ENCODE peak calls at places on chromosomes 2 and 18, in seven cellular contexts. One of them, this sample, is unnamed.

GRCh38 chr2:239821694-239822075 is 203.5 kb downstream of the NDUFA10 start:
- DNase-seq in MM.1S: no peak
- DNase-seq in fibroblast of lung: no peak
- DNase-seq in neural progenitor cell: no peak
- DNase-seq in HCT116: no peak
- DNase-seq in hepatocyte: no peak
- DNase-seq in K562: no peak
- DNase-seq in this sample: no peak

GRCh38 chr18:7369006-7369405 is 138.1 kb downstream of the LRRC30 start:
- DNase-seq in fibroblast of lung: no peak
- DNase-seq in neural progenitor cell: peak; percentile 21
- DNase-seq in hepatocyte: no peak
- DNase-seq in MM.1S: no peak
- DNase-seq in HCT116: no peak
- DNase-seq in K562: no peak
- DNase-seq in this sample: no peak

GRCh38 chr2:100126172-100126571 is 16.2 kb downstream of the AFF3 start:
- DNase-seq in HCT116: no peak
- DNase-seq in K562: no peak
- DNase-seq in hepatocyte: no peak
- DNase-seq in fibroblast of lung: peak; percentile 11
- DNase-seq in neural progenitor cell: no peak
- DNase-seq in MM.1S: no peak
- DNase-seq in this sample: peak; percentile 4

GRCh38 chr2:240255811-240256703 is 115.6 kb upstream of the OTOS start:
- DNase-seq in hepatocyte: peak; percentile 83
- DNase-seq in fibroblast of lung: peak; percentile 33
- DNase-seq in neural progenitor cell: peak; percentile 57
- DNase-seq in MM.1S: no peak
- DNase-seq in K562: no peak
- DNase-seq in HCT116: no peak
- DNase-seq in this sample: peak; percentile 20

GRCh38 chr2:162928356-162928755 is 89.8 kb upstream of the KCNH7 start:
- DNase-seq in MM.1S: no peak
- DNase-seq in hepatocyte: no peak
- DNase-seq in fibroblast of lung: peak; percentile 53
- DNase-seq in neural progenitor cell: no peak
- DNase-seq in HCT116: no peak
- DNase-seq in K562: no peak
- DNase-seq in this sample: peak; percentile 46

GRCh38 chr2:12057436-12058166 is 311.2 kb downstream of the LPIN1 start:
- DNase-seq in hepatocyte: no peak
- DNase-seq in fibroblast of lung: peak; percentile 61
- DNase-seq in MM.1S: no peak
- DNase-seq in neural progenitor cell: no peak
- DNase-seq in K562: peak; percentile 20
- DNase-seq in HCT116: no peak
- DNase-seq in this sample: peak; percentile 45

GRCh38 chr2:227410191-227410590 is 22.4 kb upstream of the SCYGR1 start:
- DNase-seq in neural progenitor cell: no peak
- DNase-seq in MM.1S: no peak
- DNase-seq in K562: no peak
- DNase-seq in hepatocyte: no peak
- DNase-seq in HCT116: no peak
- DNase-seq in fibroblast of lung: no peak
- DNase-seq in this sample: no peak

GRCh38 chr18:70288171-70288850 is 534 bp upstream of the SOCS6 start:
- DNase-seq in neural progenitor cell: peak; percentile 20
- DNase-seq in K562: peak; percentile 22
- DNase-seq in MM.1S: no peak
- DNase-seq in hepatocyte: peak; percentile 75
- DNase-seq in HCT116: no peak
- DNase-seq in fibroblast of lung: peak; percentile 48
- DNase-seq in this sample: no peak

GRCh38 chr2:169112841-169113240 is 43.5 kb downstream of the DHRS9 start:
- DNase-seq in HCT116: no peak
- DNase-seq in MM.1S: no peak
- DNase-seq in neural progenitor cell: no peak
- DNase-seq in hepatocyte: no peak
- DNase-seq in K562: no peak
- DNase-seq in fibroblast of lung: no peak
- DNase-seq in this sample: no peak

GRCh38 chr2:209773377-209773776 is 1.7 kb downstream of the UNC80 start:
- DNase-seq in neural progenitor cell: no peak
- DNase-seq in MM.1S: no peak
- DNase-seq in hepatocyte: no peak
- DNase-seq in fibroblast of lung: no peak
- DNase-seq in K562: no peak
- DNase-seq in HCT116: no peak
- DNase-seq in this sample: no peak

GRCh38 chr2:14621114-14621513 is 11.4 kb upstream of the LRATD1 start:
- DNase-seq in neural progenitor cell: no peak
- DNase-seq in MM.1S: no peak
- DNase-seq in K562: no peak
- DNase-seq in hepatocyte: no peak
- DNase-seq in fibroblast of lung: no peak
- DNase-seq in HCT116: no peak
- DNase-seq in this sample: no peak

GRCh38 chr2:165536861-165537499 is 67.5 kb downstream of the CSRNP3 start:
- DNase-seq in MM.1S: no peak
- DNase-seq in hepatocyte: no peak
- DNase-seq in neural progenitor cell: no peak
- DNase-seq in HCT116: no peak
- DNase-seq in fibroblast of lung: no peak
- DNase-seq in K562: no peak
- DNase-seq in this sample: no peak

GRCh38 chr2:219335373-219335786 is 2.8 kb upstream of the RESP18 start:
- DNase-seq in K562: no peak
- DNase-seq in hepatocyte: no peak
- DNase-seq in neural progenitor cell: peak; percentile 6
- DNase-seq in HCT116: no peak
- DNase-seq in MM.1S: no peak
- DNase-seq in fibroblast of lung: no peak
- DNase-seq in this sample: no peak

GRCh38 chr2:202064206-202064880 is 8.7 kb upstream of the KIAA2012 start:
- DNase-seq in K562: no peak
- DNase-seq in fibroblast of lung: peak; percentile 99
- DNase-seq in MM.1S: no peak
- DNase-seq in neural progenitor cell: peak; percentile 77
- DNase-seq in hepatocyte: peak; percentile 83
- DNase-seq in HCT116: no peak
- DNase-seq in this sample: peak; percentile 99

GRCh38 chr2:206045251-206045650 is 40.7 kb downstream of the INO80D start:
- DNase-seq in hepatocyte: no peak
- DNase-seq in K562: no peak
- DNase-seq in neural progenitor cell: no peak
- DNase-seq in fibroblast of lung: peak; percentile 52
- DNase-seq in HCT116: no peak
- DNase-seq in MM.1S: no peak
- DNase-seq in this sample: peak; percentile 37

GRCh38 chr2:171814883-171815282 is 79.2 kb downstream of the SLC25A12 start:
- DNase-seq in MM.1S: peak; percentile 58
- DNase-seq in K562: no peak
- DNase-seq in hepatocyte: no peak
- DNase-seq in fibroblast of lung: no peak
- DNase-seq in neural progenitor cell: peak; percentile 28
- DNase-seq in HCT116: no peak
- DNase-seq in this sample: no peak

GRCh38 chr2:226256709-226257401 is 542.8 kb downstream of the IRS1 start:
- DNase-seq in hepatocyte: no peak
- DNase-seq in MM.1S: no peak
- DNase-seq in HCT116: no peak
- DNase-seq in K562: no peak
- DNase-seq in fibroblast of lung: peak; percentile 53
- DNase-seq in neural progenitor cell: no peak
- DNase-seq in this sample: peak; percentile 39

GRCh38 chr2:226251661-226252060 is 548.0 kb downstream of the IRS1 start:
- DNase-seq in hepatocyte: no peak
- DNase-seq in K562: no peak
- DNase-seq in neural progenitor cell: no peak
- DNase-seq in fibroblast of lung: no peak
- DNase-seq in MM.1S: no peak
- DNase-seq in HCT116: no peak
- DNase-seq in this sample: no peak

DNA sequence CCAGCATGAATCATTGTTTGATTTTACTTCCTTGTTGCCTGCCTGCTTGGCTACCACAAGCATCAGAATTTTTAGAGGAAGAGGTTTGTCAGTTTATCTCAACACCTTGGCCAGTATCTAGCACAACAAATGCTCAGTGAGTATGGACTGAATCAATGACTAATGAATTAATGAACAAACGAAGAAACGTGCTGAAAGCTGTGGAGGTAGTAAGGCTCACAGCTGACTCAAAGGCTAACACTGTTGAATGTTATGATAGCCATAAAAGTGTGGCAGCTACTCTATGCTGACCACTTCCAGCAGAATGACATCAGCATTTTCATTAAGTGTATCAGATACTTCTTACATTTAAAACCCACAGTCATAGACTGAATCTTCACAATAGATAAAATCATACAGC is 543.4 kb downstream of the IRS1 start:
- DNase-seq in hepatocyte: peak; percentile 7
- DNase-seq in neural progenitor cell: no peak
- DNase-seq in MM.1S: no peak
- DNase-seq in fibroblast of lung: peak; percentile 83
- DNase-seq in K562: no peak
- DNase-seq in HCT116: no peak
- DNase-seq in this sample: peak; percentile 79
- H2AFZ ChIP-seq in hepatocyte: no peak overlapping the region
- H2AFZ ChIP-seq in neural progenitor cell: no peak overlapping the region
- H2AFZ ChIP-seq in MM.1S: no peak overlapping the region
- H2AFZ ChIP-seq in fibroblast of lung: peak overlapping the region; percentile 20
- H2AFZ ChIP-seq in K562: no peak overlapping the region
- H2AFZ ChIP-seq in HCT116: peak overlapping the region; percentile 0
- H2AFZ ChIP-seq in this sample: no peak overlapping the region

DNA sequence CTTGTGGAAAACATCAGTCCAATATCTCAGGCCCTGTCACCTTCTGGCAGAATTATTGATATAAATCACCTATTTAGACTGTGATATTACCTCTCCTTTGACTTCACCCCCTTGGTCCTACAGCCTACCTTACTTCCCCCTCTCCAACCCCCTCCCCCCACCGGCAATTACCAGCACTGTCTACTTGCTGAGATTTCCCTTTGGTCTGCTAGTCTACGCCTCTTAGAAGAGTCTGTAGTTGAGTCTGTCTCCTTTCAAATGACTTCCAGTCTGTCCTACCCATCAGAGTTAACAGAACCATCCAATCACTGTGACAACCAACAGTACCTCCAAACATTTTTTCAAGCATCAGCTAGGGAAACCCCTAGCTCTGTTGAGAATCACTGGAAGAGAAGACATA is 3.0 kb upstream of the ASNSD1 start:
- DNase-seq in hepatocyte: no peak
- DNase-seq in fibroblast of lung: no peak
- DNase-seq in neural progenitor cell: no peak
- DNase-seq in MM.1S: peak; percentile 24
- DNase-seq in K562: no peak
- DNase-seq in HCT116: no peak
- DNase-seq in this sample: no peak
- H3K27ac ChIP-seq in hepatocyte: peak overlapping the region; percentile 83
- H3K27ac ChIP-seq in fibroblast of lung: no peak overlapping the region
- H3K27ac ChIP-seq in neural progenitor cell: no peak overlapping the region
- H3K27ac ChIP-seq in MM.1S: peak overlapping the region; percentile 80
- H3K27ac ChIP-seq in K562: no peak overlapping the region
- H3K27ac ChIP-seq in HCT116: no peak overlapping the region
- H3K27ac ChIP-seq in this sample: peak overlapping the region; percentile 21

GRCh38 chr18:63624863-63625262 is 19.2 kb downstream of the SERPINB4 start:
- DNase-seq in K562: no peak
- DNase-seq in hepatocyte: no peak
- DNase-seq in neural progenitor cell: no peak
- DNase-seq in fibroblast of lung: no peak
- DNase-seq in MM.1S: no peak
- DNase-seq in HCT116: no peak
- DNase-seq in this sample: no peak
- H3K9me3 ChIP-seq in K562: no peaks in the 10 kb centered on the region
- H3K9me3 ChIP-seq in hepatocyte: peaks cover 11% of the 10 kb centered on the region
- H3K9me3 ChIP-seq in neural progenitor cell: no peaks in the 10 kb centered on the region
- H3K9me3 ChIP-seq in fibroblast of lung: no peaks in the 10 kb centered on the region
- H3K9me3 ChIP-seq in MM.1S: no peaks in the 10 kb centered on the region
- H3K9me3 ChIP-seq in HCT116: no peaks in the 10 kb centered on the region
- H3K9me3 ChIP-seq in this sample: peaks cover 7% of the 10 kb centered on the region

DNA sequence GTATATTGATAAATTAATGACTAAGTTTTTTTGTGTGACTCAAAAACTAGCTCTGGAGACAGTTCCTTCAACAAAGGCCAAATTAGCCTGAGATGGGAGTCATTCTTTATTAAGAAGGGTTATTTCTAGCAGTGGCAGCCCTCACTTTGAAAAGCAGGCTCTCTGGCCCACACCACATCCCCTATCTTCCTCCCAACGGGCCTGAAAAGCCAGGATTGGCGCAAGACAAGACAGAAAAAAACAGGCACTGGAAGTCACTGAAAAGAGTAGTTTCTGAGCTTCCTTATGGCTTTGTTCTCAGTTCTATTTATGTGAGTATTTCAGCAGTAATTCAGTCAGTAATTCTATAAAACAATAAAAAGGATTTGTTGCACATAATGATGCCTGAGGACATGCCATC is 149.0 kb downstream of the LAMA3 start:
- DNase-seq in MM.1S: no peak
- DNase-seq in neural progenitor cell: no peak
- DNase-seq in hepatocyte: no peak
- DNase-seq in HCT116: no peak
- DNase-seq in fibroblast of lung: no peak
- DNase-seq in K562: no peak
- DNase-seq in this sample: no peak
- H2AFZ ChIP-seq in MM.1S: no peak overlapping the region
- H2AFZ ChIP-seq in neural progenitor cell: no peak overlapping the region
- H2AFZ ChIP-seq in hepatocyte: no peak overlapping the region
- H2AFZ ChIP-seq in HCT116: no peak overlapping the region
- H2AFZ ChIP-seq in fibroblast of lung: no peak overlapping the region
- H2AFZ ChIP-seq in K562: no peak overlapping the region
- H2AFZ ChIP-seq in this sample: no peak overlapping the region

GRCh38 chr2:138521821-138522220 is 20.3 kb downstream of the SPOPL start:
- DNase-seq in K562: no peak
- DNase-seq in HCT116: no peak
- DNase-seq in neural progenitor cell: peak; percentile 38
- DNase-seq in fibroblast of lung: no peak
- DNase-seq in MM.1S: no peak
- DNase-seq in hepatocyte: no peak
- DNase-seq in this sample: no peak
- H3K27ac ChIP-seq in K562: no peak overlapping the region
- H3K27ac ChIP-seq in HCT116: no peak overlapping the region
- H3K27ac ChIP-seq in neural progenitor cell: no peak overlapping the region
- H3K27ac ChIP-seq in fibroblast of lung: no peak overlapping the region
- H3K27ac ChIP-seq in MM.1S: no peak overlapping the region
- H3K27ac ChIP-seq in hepatocyte: no peak overlapping the region
- H3K27ac ChIP-seq in this sample: no peak overlapping the region

DNA sequence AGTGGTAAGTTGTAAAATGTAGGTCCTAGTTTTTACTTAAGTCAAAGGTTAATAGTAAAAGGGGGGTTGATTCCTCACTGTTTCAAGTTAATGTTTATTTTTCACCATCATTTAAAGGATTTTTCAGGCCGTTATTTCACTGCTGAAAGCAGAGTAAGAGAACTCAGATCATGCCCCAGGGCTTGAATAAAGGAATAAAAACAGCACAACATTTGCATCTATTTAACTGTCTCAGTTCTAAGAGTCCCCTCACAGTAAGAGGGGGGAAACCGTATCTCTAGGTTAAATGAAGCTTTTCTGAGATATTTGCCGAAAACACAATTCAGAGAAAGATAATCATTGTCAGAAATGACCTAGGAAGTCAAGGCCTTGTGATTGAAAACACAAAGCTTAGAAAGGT is 138.2 kb upstream of the KCTD1 start:
- DNase-seq in K562: no peak
- DNase-seq in hepatocyte: no peak
- DNase-seq in HCT116: no peak
- DNase-seq in fibroblast of lung: no peak
- DNase-seq in MM.1S: no peak
- DNase-seq in neural progenitor cell: no peak
- DNase-seq in this sample: no peak
- H3K9me3 ChIP-seq in K562: no peaks in the 10 kb centered on the region
- H3K9me3 ChIP-seq in hepatocyte: no peaks in the 10 kb centered on the region
- H3K9me3 ChIP-seq in HCT116: no peaks in the 10 kb centered on the region
- H3K9me3 ChIP-seq in fibroblast of lung: no peaks in the 10 kb centered on the region
- H3K9me3 ChIP-seq in MM.1S: no peaks in the 10 kb centered on the region
- H3K9me3 ChIP-seq in neural progenitor cell: no peaks in the 10 kb centered on the region
- H3K9me3 ChIP-seq in this sample: no peaks in the 10 kb centered on the region